ENCODE peak calls at places on chromosomes 7 and 10, in ten cellular contexts. One of them, this sample, is unnamed.

GRCh38 chr7:41315764-41316163 is 387.1 kb downstream of the INHBA start:
- DNase-seq in right cardiac atrium: no peak
- DNase-seq in aorta: no peak
- DNase-seq in Peyer's patch: no peak
- DNase-seq in endothelial cell of umbilical vein: no peak
- DNase-seq in A549: no peak
- DNase-seq in lung: no peak
- DNase-seq in breast epithelium: no peak
- DNase-seq in heart left ventricle: no peak
- DNase-seq in suprapubic skin: no peak
- DNase-seq in this sample: peak

GRCh38 chr10:69730251-69731156 is 71.2 kb upstream of the COL13A1 start:
- DNase-seq in right cardiac atrium: peak
- DNase-seq in aorta: no peak
- DNase-seq in Peyer's patch: peak
- DNase-seq in endothelial cell of umbilical vein: no peak
- DNase-seq in A549: no peak
- DNase-seq in lung: peak
- DNase-seq in breast epithelium: no peak
- DNase-seq in heart left ventricle: peak
- DNase-seq in suprapubic skin: no peak
- DNase-seq in this sample: no peak

GRCh38 chr7:26061340-26062239 is 90.4 kb upstream of the NFE2L3 start:
- DNase-seq in right cardiac atrium: peak
- DNase-seq in aorta: peak
- DNase-seq in Peyer's patch: peak
- DNase-seq in endothelial cell of umbilical vein: peak
- DNase-seq in A549: peak
- DNase-seq in lung: peak
- DNase-seq in breast epithelium: peak
- DNase-seq in heart left ventricle: peak
- DNase-seq in suprapubic skin: peak
- DNase-seq in this sample: peak

GRCh38 chr7:115618676-115619075 is 411.9 kb downstream of the TFEC start:
- DNase-seq in right cardiac atrium: no peak
- DNase-seq in aorta: no peak
- DNase-seq in Peyer's patch: no peak
- DNase-seq in endothelial cell of umbilical vein: peak
- DNase-seq in A549: no peak
- DNase-seq in lung: no peak
- DNase-seq in breast epithelium: no peak
- DNase-seq in heart left ventricle: no peak
- DNase-seq in suprapubic skin: no peak
- DNase-seq in this sample: no peak

GRCh38 chr7:44286182-44286617 is 39.2 kb downstream of the CAMK2B start:
- DNase-seq in right cardiac atrium: peak
- DNase-seq in aorta: peak
- DNase-seq in Peyer's patch: peak
- DNase-seq in endothelial cell of umbilical vein: no peak
- DNase-seq in A549: no peak
- DNase-seq in lung: no peak
- DNase-seq in breast epithelium: no peak
- DNase-seq in heart left ventricle: peak
- DNase-seq in suprapubic skin: peak
- DNase-seq in this sample: peak

GRCh38 chr7:23971031-23971430 is 261.0 kb downstream of the STK31 start:
- DNase-seq in right cardiac atrium: no peak
- DNase-seq in aorta: no peak
- DNase-seq in Peyer's patch: no peak
- DNase-seq in endothelial cell of umbilical vein: no peak
- DNase-seq in A549: no peak
- DNase-seq in lung: no peak
- DNase-seq in breast epithelium: no peak
- DNase-seq in heart left ventricle: no peak
- DNase-seq in suprapubic skin: no peak
- DNase-seq in this sample: no peak

GRCh38 chr7:84248843-84249242 is 54.3 kb upstream of the SEMA3A start:
- DNase-seq in right cardiac atrium: no peak
- DNase-seq in aorta: no peak
- DNase-seq in Peyer's patch: no peak
- DNase-seq in endothelial cell of umbilical vein: no peak
- DNase-seq in A549: no peak
- DNase-seq in lung: no peak
- DNase-seq in breast epithelium: no peak
- DNase-seq in heart left ventricle: no peak
- DNase-seq in suprapubic skin: no peak
- DNase-seq in this sample: no peak

GRCh38 chr10:25504838-25505237 is 330.0 kb downstream of the GPR158 start:
- DNase-seq in right cardiac atrium: no peak
- DNase-seq in aorta: no peak
- DNase-seq in Peyer's patch: no peak
- DNase-seq in endothelial cell of umbilical vein: no peak
- DNase-seq in A549: no peak
- DNase-seq in lung: no peak
- DNase-seq in breast epithelium: no peak
- DNase-seq in heart left ventricle: no peak
- DNase-seq in suprapubic skin: no peak
- DNase-seq in this sample: no peak

GRCh38 chr10:125023862-125024495 is 82.1 kb downstream of the ZRANB1 start:
- DNase-seq in right cardiac atrium: peak
- DNase-seq in aorta: peak
- DNase-seq in Peyer's patch: peak
- DNase-seq in endothelial cell of umbilical vein: peak
- DNase-seq in A549: no peak
- DNase-seq in lung: no peak
- DNase-seq in breast epithelium: no peak
- DNase-seq in heart left ventricle: peak
- DNase-seq in suprapubic skin: no peak
- DNase-seq in this sample: peak

GRCh38 chr10:125021686-125022374 is 79.9 kb downstream of the ZRANB1 start:
- DNase-seq in right cardiac atrium: peak
- DNase-seq in aorta: peak
- DNase-seq in Peyer's patch: no peak
- DNase-seq in endothelial cell of umbilical vein: no peak
- DNase-seq in A549: no peak
- DNase-seq in lung: no peak
- DNase-seq in breast epithelium: no peak
- DNase-seq in heart left ventricle: no peak
- DNase-seq in suprapubic skin: no peak
- DNase-seq in this sample: no peak

GRCh38 chr10:125020871-125021270 is 78.9 kb downstream of the ZRANB1 start:
- DNase-seq in right cardiac atrium: peak
- DNase-seq in aorta: no peak
- DNase-seq in Peyer's patch: no peak
- DNase-seq in endothelial cell of umbilical vein: no peak
- DNase-seq in A549: no peak
- DNase-seq in lung: no peak
- DNase-seq in breast epithelium: no peak
- DNase-seq in heart left ventricle: no peak
- DNase-seq in suprapubic skin: no peak
- DNase-seq in this sample: no peak

GRCh38 chr10:125023269-125023668 is 81.3 kb downstream of the ZRANB1 start:
- DNase-seq in right cardiac atrium: peak
- DNase-seq in aorta: peak
- DNase-seq in Peyer's patch: no peak
- DNase-seq in endothelial cell of umbilical vein: no peak
- DNase-seq in A549: no peak
- DNase-seq in lung: no peak
- DNase-seq in breast epithelium: no peak
- DNase-seq in heart left ventricle: peak
- DNase-seq in suprapubic skin: no peak
- DNase-seq in this sample: no peak

GRCh38 chr10:125022671-125023070 is 80.7 kb downstream of the ZRANB1 start:
- DNase-seq in right cardiac atrium: no peak
- DNase-seq in aorta: peak
- DNase-seq in Peyer's patch: no peak
- DNase-seq in endothelial cell of umbilical vein: no peak
- DNase-seq in A549: no peak
- DNase-seq in lung: no peak
- DNase-seq in breast epithelium: no peak
- DNase-seq in heart left ventricle: peak
- DNase-seq in suprapubic skin: no peak
- DNase-seq in this sample: no peak
- H3K27ac ChIP-seq in right cardiac atrium: peak
- H3K27ac ChIP-seq in aorta: no peak
- H3K27ac ChIP-seq in Peyer's patch: no peak
- H3K27ac ChIP-seq in endothelial cell of umbilical vein: no peak
- H3K27ac ChIP-seq in A549: no peak
- H3K27ac ChIP-seq in lung: no peak
- H3K27ac ChIP-seq in breast epithelium: no peak
- H3K27ac ChIP-seq in heart left ventricle: no peak
- H3K27ac ChIP-seq in suprapubic skin: no peak
- H3K27ac ChIP-seq in this sample: no peak

DNA sequence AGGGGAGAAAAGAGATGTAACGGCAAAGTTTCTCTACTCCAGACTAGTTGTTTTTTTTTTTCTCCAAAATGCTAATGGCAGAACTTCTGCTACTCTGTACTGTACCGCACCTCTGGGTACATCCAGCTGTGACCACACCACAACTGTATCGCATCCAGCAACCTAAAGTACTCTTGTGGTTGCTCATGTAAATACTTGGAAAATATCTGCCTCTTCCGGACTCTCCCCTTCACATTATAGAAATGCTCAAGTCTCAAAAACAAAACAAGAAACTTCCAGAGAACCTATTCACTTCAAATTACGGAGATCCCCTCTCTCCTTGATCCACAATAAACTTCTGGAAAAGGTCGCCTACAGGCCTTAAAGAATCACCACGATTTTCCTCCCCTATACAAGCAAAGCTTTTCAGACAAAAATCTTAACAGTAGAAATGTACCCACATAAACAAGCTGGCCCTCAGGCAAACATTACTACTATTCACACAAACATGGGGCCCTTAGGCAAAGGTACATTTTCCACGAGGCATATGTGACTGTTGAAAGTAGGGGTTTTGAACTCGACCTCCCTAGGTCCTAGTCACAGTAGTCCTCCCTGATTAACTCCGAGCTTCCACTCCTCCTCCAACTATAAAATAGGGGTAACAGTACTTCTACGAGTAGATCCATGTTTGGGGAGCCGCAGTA is 222.9 kb upstream of the MKLN1 start:
- DNase-seq in right cardiac atrium: no peak
- DNase-seq in aorta: no peak
- DNase-seq in Peyer's patch: no peak
- DNase-seq in endothelial cell of umbilical vein: no peak
- DNase-seq in A549: no peak
- DNase-seq in lung: no peak
- DNase-seq in breast epithelium: no peak
- DNase-seq in heart left ventricle: no peak
- DNase-seq in suprapubic skin: no peak
- DNase-seq in this sample: no peak
- H3K4me3 ChIP-seq in right cardiac atrium: peak
- H3K4me3 ChIP-seq in aorta: no peak
- H3K4me3 ChIP-seq in Peyer's patch: peak
- H3K4me3 ChIP-seq in endothelial cell of umbilical vein: no peak
- H3K4me3 ChIP-seq in A549: peak
- H3K4me3 ChIP-seq in lung: peak
- H3K4me3 ChIP-seq in breast epithelium: peak
- H3K4me3 ChIP-seq in heart left ventricle: peak
- H3K4me3 ChIP-seq in suprapubic skin: peak
- H3K4me3 ChIP-seq in this sample: peak

DNA sequence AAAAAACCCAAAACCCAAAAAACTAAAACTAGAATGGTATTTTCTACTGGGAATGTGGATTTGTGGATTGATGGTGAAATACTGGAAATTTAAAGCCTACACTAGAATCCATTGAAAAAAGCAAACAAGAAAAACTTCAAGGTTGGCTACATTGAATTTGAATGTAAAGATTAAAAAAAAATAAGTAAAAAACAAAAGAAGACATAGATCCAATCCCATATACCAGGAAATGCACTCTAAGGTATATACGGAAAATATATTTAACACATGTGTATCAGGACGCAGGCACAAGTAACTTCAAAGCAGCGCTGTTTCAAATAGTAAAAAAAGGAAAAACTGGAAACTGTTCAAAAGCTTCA is 754 bp upstream of the BBS9 start:
- DNase-seq in right cardiac atrium: no peak
- DNase-seq in aorta: no peak
- DNase-seq in Peyer's patch: no peak
- DNase-seq in endothelial cell of umbilical vein: no peak
- DNase-seq in A549: no peak
- DNase-seq in lung: no peak
- DNase-seq in breast epithelium: no peak
- DNase-seq in heart left ventricle: no peak
- DNase-seq in suprapubic skin: no peak
- DNase-seq in this sample: no peak
- H3K27ac ChIP-seq in right cardiac atrium: peak
- H3K27ac ChIP-seq in aorta: no peak
- H3K27ac ChIP-seq in Peyer's patch: peak
- H3K27ac ChIP-seq in endothelial cell of umbilical vein: no peak
- H3K27ac ChIP-seq in A549: peak
- H3K27ac ChIP-seq in lung: peak
- H3K27ac ChIP-seq in breast epithelium: peak
- H3K27ac ChIP-seq in heart left ventricle: peak
- H3K27ac ChIP-seq in suprapubic skin: peak
- H3K27ac ChIP-seq in this sample: peak

GRCh38 chr7:142790056-142790455 is 19.3 kb downstream of the PRSS2 start:
- DNase-seq in right cardiac atrium: no peak
- DNase-seq in aorta: no peak
- DNase-seq in Peyer's patch: no peak
- DNase-seq in endothelial cell of umbilical vein: no peak
- DNase-seq in A549: no peak
- DNase-seq in lung: no peak
- DNase-seq in breast epithelium: no peak
- DNase-seq in heart left ventricle: no peak
- DNase-seq in suprapubic skin: peak
- DNase-seq in this sample: no peak

GRCh38 chr7:142787034-142787768 is 16.4 kb downstream of the PRSS2 start:
- DNase-seq in right cardiac atrium: no peak
- DNase-seq in aorta: no peak
- DNase-seq in Peyer's patch: no peak
- DNase-seq in endothelial cell of umbilical vein: no peak
- DNase-seq in A549: no peak
- DNase-seq in lung: no peak
- DNase-seq in breast epithelium: no peak
- DNase-seq in heart left ventricle: no peak
- DNase-seq in suprapubic skin: no peak
- DNase-seq in this sample: no peak

GRCh38 chr7:142787783-142788182 is 17.0 kb downstream of the PRSS2 start:
- DNase-seq in right cardiac atrium: no peak
- DNase-seq in aorta: no peak
- DNase-seq in Peyer's patch: no peak
- DNase-seq in endothelial cell of umbilical vein: no peak
- DNase-seq in A549: no peak
- DNase-seq in lung: no peak
- DNase-seq in breast epithelium: no peak
- DNase-seq in heart left ventricle: no peak
- DNase-seq in suprapubic skin: no peak
- DNase-seq in this sample: no peak

GRCh38 chr7:142790565-142790964 is 19.8 kb downstream of the PRSS2 start:
- DNase-seq in right cardiac atrium: no peak
- DNase-seq in aorta: no peak
- DNase-seq in Peyer's patch: no peak
- DNase-seq in endothelial cell of umbilical vein: no peak
- DNase-seq in A549: no peak
- DNase-seq in lung: no peak
- DNase-seq in breast epithelium: no peak
- DNase-seq in heart left ventricle: no peak
- DNase-seq in suprapubic skin: no peak
- DNase-seq in this sample: no peak

DNA sequence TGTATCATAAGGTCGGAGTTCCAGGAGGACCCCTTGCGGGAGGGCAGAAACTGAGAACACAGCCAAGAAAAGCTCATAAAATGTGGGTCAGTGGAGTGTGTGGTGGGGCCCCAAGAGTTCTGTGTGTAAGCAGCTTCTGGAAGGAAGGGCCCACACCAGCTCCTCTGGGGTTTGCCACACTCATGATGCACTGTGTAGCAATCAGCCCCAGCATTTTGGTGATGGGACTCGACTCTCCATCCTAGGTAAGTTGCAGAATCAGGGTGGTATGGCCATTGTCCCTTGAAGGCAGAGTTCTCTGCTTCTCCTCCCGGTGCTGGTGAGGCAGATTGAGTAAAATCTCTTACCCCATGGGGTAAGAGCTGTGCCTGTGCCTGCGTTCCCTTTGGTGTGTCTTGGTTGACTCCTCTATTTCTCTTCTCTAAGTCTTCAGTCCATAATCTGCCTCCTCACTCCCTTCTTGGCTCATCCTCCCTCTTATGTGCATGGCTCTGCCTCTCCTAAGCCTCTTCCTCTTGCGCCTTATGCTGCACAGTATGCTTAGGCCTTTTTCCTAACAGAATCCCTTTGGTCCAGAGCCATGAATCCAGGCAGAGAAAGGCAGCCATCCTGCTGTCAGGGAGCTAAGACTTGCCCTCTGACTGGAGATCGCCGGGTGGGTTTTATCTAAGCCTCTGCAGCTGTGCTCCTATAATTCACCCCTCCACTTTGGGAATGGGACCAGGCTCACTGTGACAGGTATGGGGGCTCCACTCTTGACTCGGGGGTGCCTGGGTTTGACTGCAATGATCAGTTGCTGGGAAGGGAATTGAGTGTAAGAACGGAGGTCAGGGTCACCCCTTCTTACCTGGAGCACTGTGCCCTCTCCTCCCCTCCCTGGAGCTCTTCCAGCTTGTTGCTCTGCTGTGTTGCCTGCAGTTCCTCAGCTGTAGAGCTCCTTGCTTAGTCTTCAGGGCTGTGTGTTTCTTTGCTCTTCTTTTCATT is 17.8 kb downstream of the PRSS2 start:
- DNase-seq in right cardiac atrium: no peak
- DNase-seq in aorta: no peak
- DNase-seq in Peyer's patch: no peak
- DNase-seq in endothelial cell of umbilical vein: no peak
- DNase-seq in A549: no peak
- DNase-seq in lung: no peak
- DNase-seq in breast epithelium: no peak
- DNase-seq in heart left ventricle: no peak
- DNase-seq in suprapubic skin: peak
- DNase-seq in this sample: no peak
- H3K4me3 ChIP-seq in right cardiac atrium: no peak
- H3K4me3 ChIP-seq in aorta: no peak
- H3K4me3 ChIP-seq in Peyer's patch: peak
- H3K4me3 ChIP-seq in endothelial cell of umbilical vein: no peak
- H3K4me3 ChIP-seq in A549: no peak
- H3K4me3 ChIP-seq in lung: no peak
- H3K4me3 ChIP-seq in breast epithelium: no peak
- H3K4me3 ChIP-seq in heart left ventricle: no peak
- H3K4me3 ChIP-seq in suprapubic skin: peak
- H3K4me3 ChIP-seq in this sample: no peak

This sample was measured in transverse colon.